ENCODE peak calls at places on chromosomes 2 and 18, in seven cellular contexts. P is effector CD8-positive, alpha-beta T cell; C is T1000; X is CD4-positive, alpha-beta T cell; W is NCI-H1092 treated with DMSO at 0.1 percent for 48 hours; Q is HS-27A; A is NCI-H446 treated with DMSO at 0.1 percent for 48 hours. Y is an unnamed sample.

GRCh38 chr2:191020742-191021381 is 6.9 kb upstream of the STAT1 start:
- DNase-seq in P (no peak), C (no peak), X (no peak), W (no peak), Q (peak), A (no peak), Y (no peak)

GRCh38 chr2:23241611-23242245 is 143.3 kb upstream of the KLHL29 start:
- DNase-seq in P (no peak), C (no peak), X (no peak), W (no peak), Q (peak), A (no peak), Y (no peak)

GRCh38 chr18:25230658-25231326 is 121.2 kb downstream of the ZNF521 start:
- DNase-seq in P (no peak), C (no peak), X (no peak), W (no peak), Q (no peak), A (peak), Y (no peak)

GRCh38 chr2:84676295-84676694 is 160.0 kb downstream of the DNAH6 start:
- DNase-seq in P (no peak), C (peak), X (no peak), W (no peak), Q (peak), A (no peak), Y (no peak)

GRCh38 chr2:162839419-162839818 is 852 bp upstream of the KCNH7 start:
- DNase-seq in P (no peak), C (no peak), X (no peak), W (peak), Q (no peak), A (peak), Y (peak)

GRCh38 chr18:30248061-30248460 is 794.5 kb downstream of the DSC3 start:
- DNase-seq in P (no peak), C (no peak), X (no peak), W (no peak), Q (no peak), A (no peak), Y (peak)

GRCh38 chr2:7108792-7109557 is 191.8 kb downstream of the RNF144A start:
- DNase-seq in P (no peak), C (no peak), X (no peak), W (no peak), Q (no peak), A (no peak), Y (no peak)

GRCh38 chr2:26591619-26592505 is 49.3 kb downstream of the CIB4 start:
- DNase-seq in P (no peak), C (no peak), X (no peak), W (no peak), Q (no peak), A (no peak), Y (no peak)

GRCh38 chr2:197107291-197108269 is 181.1 kb upstream of the PGAP1 start:
- DNase-seq in P (no peak), C (no peak), X (no peak), W (no peak), Q (no peak), A (no peak), Y (no peak)

GRCh38 chr18:14928396-14928795 is 180.4 kb downstream of the ANKRD30B start:
- DNase-seq in P (no peak), C (no peak), X (no peak), W (no peak), Q (no peak), A (no peak), Y (no peak)

Y was measured in G401.